ENCODE peak calls at places on chromosome 2, in ten cellular contexts. A, P, D, Z, O, L, F, X, R and G are unnamed samples.

GRCh38 chr2:30694286-30695055 is 112.8 kb downstream of the CAPN13 start:
- DNase-seq in Z (no peak), P (no peak), O (no peak), L (no peak), R (no peak), D (no peak), X (no peak), A (no peak), F (no peak), G (no peak)

GRCh38 chr2:42046819-42047487 is 868 bp upstream of the PKDCC start:
- DNase-seq in O (no peak), X (no peak), F (no peak), P (peak; percentile 97), D (peak; percentile 58), L (no peak), A (no peak), Z (no peak), R (no peak), G (no peak)

GRCh38 chr2:207337234-207338219 is 171.8 kb upstream of the KLF7 start:
- DNase-seq in L (no peak), P (no peak), A (no peak), X (peak; percentile 50), F (no peak), Z (no peak), O (no peak), D (no peak), R (no peak), G (no peak)

GRCh38 chr2:27255660-27256059 is 7.2 kb downstream of the SLC30A3 start:
- DNase-seq in Z (no peak), F (no peak), D (no peak), R (no peak), L (no peak), X (peak; percentile 83), A (no peak), O (no peak), P (no peak), G (no peak)

GRCh38 chr2:216292886-216293291 is 79.4 kb downstream of the MARCHF4 start:
- DNase-seq in Z (no peak), X (no peak), A (no peak), R (no peak), F (no peak), O (no peak), P (no peak), L (no peak), D (no peak), G (no peak)

GRCh38 chr2:55891671-55892071 is 31.9 kb downstream of the EFEMP1 start:
- DNase-seq in Z (no peak), O (no peak), D (no peak), X (no peak), F (no peak), A (no peak), P (no peak), L (no peak), R (no peak), G (no peak)

GRCh38 chr2:152396051-152396511 is 61.1 kb downstream of the FMNL2 start:
- DNase-seq in R (no peak), A (no peak), X (no peak), P (no peak), F (no peak), D (no peak), Z (no peak), O (no peak), L (no peak), G (no peak)

GRCh38 chr2:214529021-214529420 is 118.2 kb downstream of the VWC2L start:
- DNase-seq in P (no peak), X (no peak), R (no peak), O (no peak), L (no peak), F (no peak), Z (no peak), A (no peak), D (no peak), G (no peak)

GRCh38 chr2:40220177-40220925 is 231.5 kb downstream of the SLC8A1 start:
- DNase-seq in Z (no peak), P (no peak), O (no peak), R (no peak), D (no peak), A (peak; percentile 8), L (peak; percentile 24), X (peak; percentile 40), F (no peak), G (peak; percentile 27)

DNA sequence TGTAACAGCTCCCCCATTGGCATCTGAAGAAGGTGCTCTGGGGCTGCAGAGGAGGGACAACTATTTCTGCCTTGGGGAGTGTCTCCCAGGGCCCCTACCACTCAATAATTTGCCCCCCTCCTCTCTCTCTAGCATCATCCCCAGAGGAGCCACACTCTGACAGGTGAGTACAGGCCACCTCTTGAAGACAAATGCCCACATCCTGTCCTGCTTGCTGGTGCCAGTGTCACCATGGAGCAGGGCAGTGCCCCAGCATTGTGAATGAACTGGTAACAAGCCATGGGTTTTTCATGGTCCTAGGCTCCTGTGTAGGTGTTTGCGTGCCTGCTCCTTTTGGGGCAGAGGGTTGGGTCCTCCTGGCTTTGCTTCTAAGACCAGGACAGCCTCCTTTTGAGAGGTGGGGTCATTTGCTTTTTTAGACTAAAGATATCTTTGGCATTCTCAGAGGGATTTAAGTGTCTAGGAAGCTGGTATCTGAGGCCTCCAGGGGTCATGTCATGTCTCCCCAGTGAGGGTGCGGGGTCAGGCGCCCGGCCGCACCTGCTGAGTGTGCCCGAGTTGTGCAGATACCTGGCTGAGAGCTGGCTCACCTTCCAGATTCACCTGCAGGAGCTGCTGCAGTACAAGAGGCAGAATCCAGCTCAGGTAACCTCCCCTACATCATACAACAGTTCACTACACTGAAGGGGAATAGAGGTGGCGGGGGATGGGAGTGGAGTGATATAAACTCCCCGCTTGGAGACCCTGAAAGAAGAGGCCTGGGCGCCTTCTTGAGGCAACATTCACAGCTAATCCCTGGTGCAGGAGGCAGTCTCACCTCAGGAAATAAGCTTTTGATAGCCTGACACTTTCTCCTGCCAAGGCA is 1.8 kb downstream of the RETREG2 start:
- DNase-seq in P (no peak), X (no peak), F (no peak), D (no peak), A (no peak), R (peak; percentile 55), L (peak; percentile 21), Z (no peak), O (no peak), G (peak; percentile 14)
- H3K4me1 ChIP-seq in P (peaks cover 14% of the 10 kb centered on the region), X (peaks cover 24% of the 10 kb centered on the region), F (peaks cover 26% of the 10 kb centered on the region), D (peaks cover 33% of the 10 kb centered on the region), A (peaks cover 14% of the 10 kb centered on the region), R (peaks cover 33% of the 10 kb centered on the region), L (peaks cover 20% of the 10 kb centered on the region), Z (peaks cover 37% of the 10 kb centered on the region), O (peaks cover 67% of the 10 kb centered on the region), G (peaks cover 8% of the 10 kb centered on the region)

DNA sequence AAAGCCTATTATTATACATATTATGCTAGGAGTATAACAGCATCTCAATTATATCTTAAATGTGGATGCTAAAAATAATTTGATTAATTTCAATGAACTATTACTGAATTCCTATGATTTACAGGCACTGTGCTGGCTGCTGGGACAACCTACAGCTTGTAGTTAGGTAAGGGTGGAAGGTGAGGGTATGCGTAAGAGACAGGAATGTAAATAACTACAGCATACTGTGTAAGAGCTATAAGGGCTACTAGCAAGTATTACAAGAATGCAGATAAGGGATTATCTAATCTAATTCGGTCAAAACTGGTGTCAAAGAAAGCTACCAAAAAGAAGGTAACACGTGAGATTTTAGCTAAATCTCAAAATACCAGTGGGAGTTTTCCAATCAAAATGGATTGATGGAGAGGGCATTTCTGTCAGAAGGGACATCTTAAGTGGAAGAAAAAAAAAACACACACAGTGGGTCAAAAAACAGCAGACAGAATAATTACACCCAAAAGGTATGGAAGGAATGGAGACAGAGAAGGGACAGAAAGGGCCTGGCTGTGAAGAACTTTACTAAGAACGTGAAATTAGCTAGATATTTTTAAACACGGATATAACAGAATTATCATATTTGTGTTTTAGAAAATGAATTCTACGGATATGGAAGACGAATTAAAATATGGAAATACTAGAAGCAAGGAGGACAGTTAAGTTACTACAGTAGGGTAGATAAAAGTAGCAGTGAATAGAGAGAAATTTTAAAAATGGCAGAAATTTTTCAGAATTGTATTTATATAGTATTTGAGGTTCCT is 47.1 kb downstream of the STRN start:
- DNase-seq in Z (no peak), X (no peak), R (no peak), O (no peak), D (peak; percentile 38), F (no peak), A (no peak), L (no peak), P (peak; percentile 2), G (no peak)
- H3K27ac ChIP-seq in Z (no peak overlapping the region), X (no peak overlapping the region), R (no peak overlapping the region), O (no peak overlapping the region), D (no peak overlapping the region), F (no peak overlapping the region), A (no peak overlapping the region), L (no peak overlapping the region), P (peak overlapping the region; percentile 4), G (no peak overlapping the region)

GRCh38 chr2:223464071-223464470 is 138.1 kb downstream of the SCG2 start:
- DNase-seq in R (no peak), P (no peak), F (no peak), O (no peak), Z (no peak), D (no peak), A (no peak), X (no peak), L (no peak), G (no peak)

GRCh38 chr2:223467194-223467593 is 135.0 kb downstream of the SCG2 start:
- DNase-seq in D (no peak), O (no peak), Z (no peak), X (peak; percentile 18), A (no peak), P (no peak), L (no peak), F (no peak), R (no peak), G (no peak)

GRCh38 chr2:223469270-223470057 is 132.7 kb downstream of the SCG2 start:
- DNase-seq in O (no peak), X (no peak), R (peak; percentile 81), P (no peak), F (no peak), Z (no peak), D (no peak), A (peak; percentile 10), L (peak; percentile 46), G (peak; percentile 24)

GRCh38 chr2:223460774-223461211 is 141.4 kb downstream of the SCG2 start:
- DNase-seq in Z (no peak), D (no peak), X (peak; percentile 72), O (no peak), L (no peak), A (no peak), R (no peak), P (no peak), F (no peak), G (no peak)

GRCh38 chr2:223465793-223466192 is 136.4 kb downstream of the SCG2 start:
- DNase-seq in P (no peak), D (no peak), L (peak; percentile 93), R (peak; percentile 96), A (peak; percentile 48), Z (no peak), O (no peak), F (peak; percentile 73), X (peak; percentile 92), G (peak; percentile 53)
- H3K4me1 ChIP-seq in P (no peaks in the 10 kb centered on the region), D (no peaks in the 10 kb centered on the region), L (no peaks in the 10 kb centered on the region), R (peaks cover 2% of the 10 kb centered on the region), A (no peaks in the 10 kb centered on the region), Z (peaks cover 2% of the 10 kb centered on the region), O (no peaks in the 10 kb centered on the region), F (no peaks in the 10 kb centered on the region), X (peaks cover 30% of the 10 kb centered on the region), G (no peaks in the 10 kb centered on the region)

DNA sequence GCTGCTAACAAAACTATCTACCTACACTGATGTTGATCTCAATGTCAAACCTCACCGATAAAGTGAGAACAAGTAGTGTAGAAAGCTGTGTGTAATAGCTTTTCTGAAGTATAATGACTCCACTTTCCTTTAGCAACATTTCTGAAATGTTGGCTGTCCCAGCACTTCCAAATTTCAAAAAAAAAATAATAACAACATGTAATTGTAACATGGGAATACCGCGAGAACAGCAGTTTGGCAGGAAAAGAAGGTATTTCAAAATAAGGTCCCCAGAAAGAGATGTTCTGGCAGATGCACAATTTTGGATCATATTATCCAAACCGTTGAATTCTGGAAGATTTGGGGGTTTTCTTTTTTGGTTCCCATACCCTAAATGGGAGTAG is 352.0 kb downstream of the ARHGAP15 start:
- DNase-seq in A (no peak), O (no peak), Z (no peak), R (no peak), L (no peak), D (no peak), P (no peak), X (no peak), F (no peak), G (no peak)
- H3K27ac ChIP-seq in A (peak overlapping the region; percentile 72), O (no peak overlapping the region), Z (no peak overlapping the region), R (peak overlapping the region; percentile 73), L (no peak overlapping the region), D (no peak overlapping the region), P (peak overlapping the region; percentile 69), X (no peak overlapping the region), F (peak overlapping the region; percentile 56), G (peak overlapping the region; percentile 24)